ENCODE peak calls at places on chromosomes 12 and 14, in five cellular contexts. O is NCI-H1417, A is right atrium auricular region, L is pancreas, F is GM13976. B is an unnamed sample.

GRCh38 chr12:109738209-109738608 is 24.6 kb downstream of the FAM222A start:
- DNase-seq in A (no peak), O (no peak), L (peak), F (no peak), B (no peak)

GRCh38 chr12:78192979-78193378 is 362.3 kb downstream of the NAV3 start:
- DNase-seq in L (no peak), O (peak), F (no peak), A (no peak), B (no peak)

GRCh38 chr12:54035561-54036377 is 2.9 kb downstream of the HOXC5 start:
- DNase-seq in L (no peak), F (no peak), A (no peak), O (no peak), B (no peak)

GRCh38 chr14:105052110-105052458 is 13.1 kb downstream of the GPR132 start:
- DNase-seq in A (no peak), F (no peak), L (no peak), O (no peak), B (no peak)

GRCh38 chr12:109896188-109896587 is 3.9 kb upstream of the TCHP start:
- DNase-seq in F (no peak), A (no peak), L (no peak), O (no peak), B (no peak)

GRCh38 chr14:56805992-56806737 is 4.1 kb downstream of the OTX2 start:
- DNase-seq in A (no peak), O (no peak), F (no peak), L (no peak), B (no peak)

GRCh38 chr14:67359319-67359774 is 257 bp downstream of the ATP6V1D start:
- DNase-seq in O (no peak), L (peak), F (no peak), A (no peak), B (peak)

GRCh38 chr12:2627343-2628191 is 167.2 kb upstream of the FKBP4 start:
- DNase-seq in L (no peak), F (no peak), A (no peak), O (no peak), B (no peak)

GRCh38 chr12:126248871-126249403 is 1183.7 kb downstream of the AACS start:
- DNase-seq in F (no peak), O (no peak), A (no peak), L (no peak), B (no peak)